ENCODE peak calls at places on chromosomes 11 and 22, in ten cellular contexts. Y, O, G, R, W, K, V, A, I and N are unnamed samples.

GRCh38 chr11:105915036-105915435 is 107.0 kb downstream of the MSANTD4 start:
- DNase-seq in Y (no peak), O (no peak), G (peak), R (no peak), W (no peak), K (no peak), V (no peak), A (no peak), I (no peak), N (no peak)

GRCh38 chr11:87173185-87174039 is 135.7 kb downstream of the TMEM135 start:
- DNase-seq in Y (no peak), O (no peak), G (peak), R (peak), W (peak), K (no peak), V (no peak), A (peak), I (peak), N (no peak)

GRCh38 chr11:116192509-116193206 is 580.1 kb downstream of the BUD13 start:
- DNase-seq in Y (no peak), O (no peak), G (no peak), R (no peak), W (no peak), K (no peak), V (no peak), A (no peak), I (no peak), N (no peak)

GRCh38 chr11:62420882-62421281 is 2.0 kb downstream of the SCGB1A1 start:
- DNase-seq in Y (no peak), O (no peak), G (no peak), R (no peak), W (no peak), K (no peak), V (no peak), A (no peak), I (no peak), N (no peak)

GRCh38 chr22:46674906-46675305 is 54.7 kb downstream of the GRAMD4 start:
- DNase-seq in Y (no peak), O (no peak), G (no peak), R (no peak), W (no peak), K (no peak), V (no peak), A (no peak), I (no peak), N (no peak)

GRCh38 chr22:38788016-38788415 is 5.9 kb downstream of the DNAL4 start:
- DNase-seq in Y (no peak), O (no peak), G (peak), R (no peak), W (no peak), K (no peak), V (no peak), A (no peak), I (no peak), N (no peak)

GRCh38 chr11:22725079-22725478 is 58.7 kb downstream of the GAS2 start:
- DNase-seq in Y (no peak), O (no peak), G (no peak), R (no peak), W (no peak), K (no peak), V (no peak), A (no peak), I (no peak), N (no peak)

GRCh38 chr22:35264986-35265385 is 7.7 kb downstream of the HMGXB4 start:
- DNase-seq in Y (no peak), O (no peak), G (no peak), R (no peak), W (no peak), K (no peak), V (no peak), A (no peak), I (no peak), N (no peak)

GRCh38 chr11:64844330-64845124 is at the start of gene CDC42BPG:
- DNase-seq in Y (no peak), O (peak), G (peak), R (no peak), W (peak), K (peak), V (peak), A (peak), I (peak), N (peak)

GRCh38 chr11:23010790-23011340 is 150.6 kb upstream of the CCDC179 start:
- DNase-seq in Y (no peak), O (peak), G (no peak), R (no peak), W (no peak), K (no peak), V (no peak), A (no peak), I (no peak), N (no peak)

GRCh38 chr11:129270471-129270870 is 78.3 kb upstream of the ARHGAP32 start:
- DNase-seq in Y (no peak), O (no peak), G (no peak), R (no peak), W (no peak), K (no peak), V (no peak), A (no peak), I (no peak), N (no peak)

GRCh38 chr22:50074551-50075042 is 10.6 kb downstream of the MLC1 start:
- DNase-seq in Y (no peak), O (no peak), G (no peak), R (no peak), W (no peak), K (no peak), V (no peak), A (no peak), I (no peak), N (no peak)

GRCh38 chr11:2934057-2934550 is 4.9 kb upstream of the PHLDA2 start:
- DNase-seq in Y (no peak), O (no peak), G (no peak), R (no peak), W (no peak), K (no peak), V (no peak), A (no peak), I (no peak), N (no peak)

GRCh38 chr22:19448739-19449421 is 1.4 kb upstream of the C22orf39 start:
- DNase-seq in Y (no peak), O (no peak), G (no peak), R (no peak), W (no peak), K (no peak), V (no peak), A (no peak), I (no peak), N (no peak)

GRCh38 chr11:26749927-26750326 is 28.1 kb upstream of the SLC5A12 start:
- DNase-seq in Y (no peak), O (no peak), G (no peak), R (no peak), W (no peak), K (no peak), V (no peak), A (no peak), I (no peak), N (no peak)

GRCh38 chr22:25281675-25282345 is 62.4 kb downstream of the CRYBB2 start:
- DNase-seq in Y (no peak), O (no peak), G (no peak), R (no peak), W (no peak), K (no peak), V (no peak), A (no peak), I (no peak), N (no peak)

GRCh38 chr11:111359223-111360149 is 19.6 kb downstream of the POU2AF1 start:
- DNase-seq in Y (no peak), O (no peak), G (no peak), R (no peak), W (no peak), K (no peak), V (no peak), A (peak), I (peak), N (no peak)

GRCh38 chr22:23835773-23836144 is 3.0 kb downstream of the DERL3 start:
- DNase-seq in Y (no peak), O (peak), G (no peak), R (no peak), W (no peak), K (no peak), V (peak), A (no peak), I (no peak), N (no peak)

GRCh38 chr22:17303441-17303839 is 65.8 kb upstream of the CECR2 start:
- DNase-seq in Y (no peak), O (no peak), G (no peak), R (no peak), W (no peak), K (no peak), V (no peak), A (no peak), I (no peak), N (no peak)

GRCh38 chr22:41171996-41172395 is 33.1 kb upstream of the L3MBTL2 start:
- DNase-seq in Y (no peak), O (no peak), G (no peak), R (no peak), W (no peak), K (no peak), V (no peak), A (no peak), I (no peak), N (no peak)

GRCh38 chr11:67502328-67502979 is 2.7 kb downstream of the PITPNM1 start:
- DNase-seq in Y (no peak), O (no peak), G (no peak), R (no peak), W (no peak), K (no peak), V (no peak), A (no peak), I (no peak), N (no peak)

GRCh38 chr11:33701302-33701701 is 676 bp upstream of the C11orf91 start:
- DNase-seq in Y (no peak), O (no peak), G (no peak), R (no peak), W (no peak), K (no peak), V (no peak), A (peak), I (peak), N (no peak)

GRCh38 chr22:44816141-44816540 is 63.8 kb downstream of the ARHGAP8 start:
- DNase-seq in Y (no peak), O (no peak), G (no peak), R (no peak), W (no peak), K (no peak), V (no peak), A (no peak), I (no peak), N (no peak)

GRCh38 chr22:42792909-42793847 is 63.9 kb downstream of the ARFGAP3 start:
- DNase-seq in Y (no peak), O (no peak), G (no peak), R (no peak), W (no peak), K (no peak), V (no peak), A (no peak), I (no peak), N (no peak)

GRCh38 chr11:86523738-86524602 is 148.4 kb downstream of the ME3 start:
- DNase-seq in Y (peak), O (no peak), G (peak), R (peak), W (peak), K (no peak), V (no peak), A (peak), I (peak), N (no peak)

GRCh38 chr11:75103380-75104026 is 6.8 kb upstream of the OR2AT4 start:
- DNase-seq in Y (no peak), O (no peak), G (peak), R (no peak), W (no peak), K (no peak), V (no peak), A (no peak), I (peak), N (no peak)

GRCh38 chr11:64100782-64101358 is 65.0 kb downstream of the MACROD1 start:
- DNase-seq in Y (no peak), O (no peak), G (no peak), R (no peak), W (no peak), K (no peak), V (no peak), A (no peak), I (no peak), N (no peak)

GRCh38 chr11:132278801-132279574 is 908.6 kb downstream of the NTM start:
- DNase-seq in Y (no peak), O (no peak), G (peak), R (peak), W (peak), K (no peak), V (no peak), A (peak), I (peak), N (peak)

GRCh38 chr11:108965602-108966001 is 300.7 kb downstream of the DDX10 start:
- DNase-seq in Y (peak), O (no peak), G (peak), R (no peak), W (peak), K (no peak), V (no peak), A (no peak), I (peak), N (no peak)

GRCh38 chr11:69272961-69273461 is 20.9 kb upstream of the MYEOV start:
- DNase-seq in Y (no peak), O (no peak), G (no peak), R (no peak), W (no peak), K (no peak), V (peak), A (no peak), I (no peak), N (no peak)

GRCh38 chr11:77779935-77780334 is 40.6 kb downstream of the RSF1 start:
- DNase-seq in Y (no peak), O (no peak), G (peak), R (peak), W (peak), K (no peak), V (no peak), A (peak), I (peak), N (no peak)

GRCh38 chr11:112659185-112659584 is 302.0 kb upstream of the NCAM1 start:
- DNase-seq in Y (no peak), O (no peak), G (no peak), R (no peak), W (no peak), K (no peak), V (no peak), A (no peak), I (no peak), N (no peak)

GRCh38 chr22:23751441-23751996 is 607 bp upstream of the ZNF70 start:
- DNase-seq in Y (no peak), O (no peak), G (peak), R (no peak), W (peak), K (no peak), V (no peak), A (peak), I (peak), N (no peak)

GRCh38 chr11:92424281-92424680 is 199.7 kb downstream of the FAT3 start:
- DNase-seq in Y (no peak), O (no peak), G (peak), R (peak), W (no peak), K (no peak), V (no peak), A (no peak), I (no peak), N (no peak)

GRCh38 chr11:133382217-133382746 is 150.0 kb downstream of the OPCML start:
- DNase-seq in Y (no peak), O (peak), G (peak), R (no peak), W (no peak), K (no peak), V (no peak), A (no peak), I (no peak), N (no peak)

GRCh38 chr11:115613986-115614625 is 109.9 kb upstream of the CADM1 start:
- DNase-seq in Y (no peak), O (no peak), G (peak), R (no peak), W (peak), K (no peak), V (no peak), A (peak), I (peak), N (no peak)

GRCh38 chr11:112195906-112196305 is 20.6 kb downstream of the BCO2 start:
- DNase-seq in Y (peak), O (no peak), G (no peak), R (no peak), W (peak), K (no peak), V (no peak), A (peak), I (peak), N (no peak)

GRCh38 chr11:19980957-19981669 is 179.2 kb downstream of the DBX1 start:
- DNase-seq in Y (no peak), O (no peak), G (peak), R (no peak), W (peak), K (no peak), V (no peak), A (no peak), I (no peak), N (no peak)

GRCh38 chr11:19982761-19983495 is 177.3 kb downstream of the DBX1 start:
- DNase-seq in Y (no peak), O (no peak), G (peak), R (no peak), W (no peak), K (no peak), V (no peak), A (no peak), I (peak), N (no peak)

GRCh38 chr11:19985106-19985505 is 175.2 kb downstream of the DBX1 start:
- DNase-seq in Y (no peak), O (no peak), G (no peak), R (no peak), W (no peak), K (no peak), V (no peak), A (peak), I (no peak), N (no peak)

GRCh38 chr11:19987243-19987870 is 172.9 kb downstream of the DBX1 start:
- DNase-seq in Y (no peak), O (peak), G (no peak), R (no peak), W (no peak), K (no peak), V (no peak), A (no peak), I (no peak), N (no peak)

DNA sequence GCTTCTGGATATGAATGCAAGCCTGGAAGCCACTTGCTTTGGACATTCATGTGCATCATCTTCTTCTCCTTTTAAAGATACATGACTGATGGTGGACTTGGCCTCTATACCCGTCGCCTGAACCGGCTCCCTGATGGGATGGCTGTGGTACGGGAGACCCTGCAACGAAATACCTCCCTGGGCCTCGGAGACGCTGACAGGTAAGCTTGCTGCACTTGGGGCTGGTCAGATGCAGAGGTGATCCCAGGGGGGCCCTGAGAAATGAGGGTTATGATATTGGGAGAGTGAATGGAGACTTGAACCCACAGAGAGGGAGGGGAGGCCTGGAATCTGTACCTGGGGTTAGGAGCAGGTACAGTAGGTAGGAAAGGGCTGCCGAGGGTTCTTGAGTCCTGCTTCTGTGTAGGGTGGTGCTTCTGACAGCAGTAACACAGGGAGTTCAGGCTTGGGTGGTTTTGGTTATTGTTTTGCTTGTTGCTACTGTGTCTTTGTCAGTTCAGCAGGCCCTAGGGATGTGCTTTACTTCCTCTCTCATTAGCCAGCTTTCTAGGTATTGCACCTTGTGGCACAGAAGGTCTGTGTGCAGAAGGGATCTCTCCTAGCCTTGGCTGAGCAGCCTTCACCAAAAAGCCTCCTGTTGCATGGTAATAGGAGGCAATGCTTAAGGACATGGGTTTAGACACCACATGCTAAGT is 176.1 kb downstream of the DBX1 start:
- DNase-seq in Y (no peak), O (no peak), G (no peak), R (no peak), W (no peak), K (no peak), V (no peak), A (no peak), I (no peak), N (no peak)
- TF ChIP-seq CTCF in Y (no peak), O (no peak), G (no peak), R (no peak), W (no peak), K (no peak), V (no peak), A (no peak), I (no peak), N (no peak)

DNA sequence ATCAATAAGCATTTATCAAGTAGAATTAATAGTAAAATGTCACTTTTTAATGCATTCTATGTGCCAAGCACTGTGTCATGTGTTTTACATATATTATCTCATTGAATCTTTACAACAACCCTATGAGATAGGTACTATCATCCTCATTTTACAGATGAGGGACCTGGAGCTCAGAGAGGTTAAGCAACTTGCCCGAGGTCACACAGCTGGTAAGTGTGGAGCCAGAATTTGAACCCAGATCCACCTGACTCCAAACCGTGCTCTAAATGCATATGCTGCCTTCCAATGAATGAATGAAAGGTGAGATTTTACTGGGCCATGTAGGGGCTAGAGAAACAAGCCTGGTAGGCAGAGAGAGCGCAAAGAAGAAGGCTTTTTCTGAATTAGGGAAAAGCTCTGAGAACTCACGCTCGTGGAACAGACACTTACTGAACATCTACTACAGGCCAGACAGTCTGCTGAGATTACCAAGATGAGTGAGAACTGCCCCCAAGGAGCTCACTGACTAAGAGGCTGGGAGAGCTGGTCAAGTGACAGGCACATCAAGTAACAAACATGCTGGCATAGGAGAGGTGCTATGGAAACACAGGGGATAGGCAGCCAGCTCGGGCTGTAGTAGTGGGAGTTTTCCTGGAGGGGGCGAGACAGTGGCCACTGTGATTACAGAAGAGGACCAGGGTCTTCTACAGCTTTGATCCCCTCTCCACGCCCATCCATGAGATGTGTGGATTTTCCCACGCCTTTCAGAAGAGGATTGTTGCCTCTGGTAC is 4.4 kb downstream of the ABCG4 start:
- DNase-seq in Y (no peak), O (no peak), G (no peak), R (no peak), W (peak), K (no peak), V (no peak), A (no peak), I (no peak), N (no peak)
- TF ChIP-seq CTCF in Y (no peak), O (no peak), G (no peak), R (no peak), W (no peak), K (no peak), V (no peak), A (peak), I (no peak), N (no peak)

GRCh38 chr22:28800308-28801041 is at the start of gene XBP1:
- DNase-seq in Y (peak), O (peak), G (peak), R (peak), W (peak), K (peak), V (peak), A (peak), I (peak), N (peak)
- TF ChIP-seq CTCF in Y (no peak), O (no peak), G (no peak), R (no peak), W (no peak), K (no peak), V (no peak), A (no peak), I (no peak), N (no peak)

GRCh38 chr22:37417264-37417663 is 10.0 kb downstream of the ELFN2 start:
- DNase-seq in Y (no peak), O (no peak), G (no peak), R (no peak), W (no peak), K (no peak), V (no peak), A (no peak), I (no peak), N (no peak)

GRCh38 chr22:37415210-37415609 is 12.1 kb downstream of the ELFN2 start:
- DNase-seq in Y (no peak), O (no peak), G (no peak), R (no peak), W (no peak), K (no peak), V (no peak), A (no peak), I (no peak), N (no peak)

GRCh38 chr22:37416806-37417205 is 10.5 kb downstream of the ELFN2 start:
- DNase-seq in Y (no peak), O (no peak), G (no peak), R (no peak), W (no peak), K (peak), V (no peak), A (no peak), I (no peak), N (peak)

GRCh38 chr22:37417737-37418348 is 9.4 kb downstream of the ELFN2 start:
- DNase-seq in Y (no peak), O (no peak), G (no peak), R (no peak), W (no peak), K (no peak), V (no peak), A (no peak), I (no peak), N (no peak)

GRCh38 chr22:37416389-37416788 is 10.9 kb downstream of the ELFN2 start:
- DNase-seq in Y (no peak), O (no peak), G (no peak), R (no peak), W (no peak), K (no peak), V (no peak), A (no peak), I (no peak), N (no peak)
- TF ChIP-seq CTCF in Y (no peak), O (no peak), G (no peak), R (no peak), W (no peak), K (no peak), V (no peak), A (no peak), I (no peak), N (no peak)

GRCh38 chr22:34019190-34019845 is 99.0 kb upstream of the LARGE1 start:
- DNase-seq in Y (no peak), O (no peak), G (no peak), R (no peak), W (no peak), K (no peak), V (no peak), A (no peak), I (no peak), N (no peak)
- TF ChIP-seq CTCF in Y (no peak), O (no peak), G (no peak), R (no peak), W (no peak), K (no peak), V (no peak), A (no peak), I (no peak), N (no peak)